ENCODE peak calls at places on chromosomes 13 and 19, in seven cellular contexts. C is substantia nigra; Y is cardiac fibroblast; N is activated naive CD8-positive, alpha-beta T cell treated with anti-CD3 and anti-CD28 coated beads, Interleukin-2, amount 50 U/mL, for 24 hours; M is effector CD4-positive, alpha-beta T cell; S is tibial artery; J is stimulated activated CD4-positive, alpha-beta T cell treated with anti-CD3 and anti-CD28 coated beads, Interleukin-2, amount 100 ng/mL, for 24 hours. L is an unnamed sample.

GRCh38 chr19:30276312-30276884 is 95.8 kb upstream of the ZNF536 start:
- DNase-seq in C (no peak), S (no peak), Y (no peak), J (no peak), N (no peak), M (no peak), L (no peak)

GRCh38 chr19:17473041-17473440 is 2.7 kb downstream of the SLC27A1 start:
- DNase-seq in J (no peak), M (no peak), C (no peak), N (no peak), Y (peak; percentile 77), S (no peak), L (peak; percentile 75)

GRCh38 chr19:46609511-46610412 is 8.6 kb downstream of the CALM3 start:
- DNase-seq in J (no peak), N (no peak), M (no peak), S (no peak), C (no peak), Y (no peak), L (no peak)

GRCh38 chr13:93460005-93460404 is 233.4 kb downstream of the GPC6 start:
- DNase-seq in N (no peak), Y (no peak), S (no peak), J (no peak), C (no peak), M (no peak), L (no peak)

GRCh38 chr19:6464070-6464873 is at the start of gene CRB3:
- DNase-seq in Y (no peak), C (no peak), M (peak; percentile 36), S (no peak), N (peak; percentile 29), J (peak; percentile 42), L (no peak)

GRCh38 chr13:91369432-91369831 is 21.9 kb downstream of the MIR17HG start:
- DNase-seq in M (no peak), Y (peak; percentile 75), C (no peak), J (peak; percentile 50), N (peak; percentile 58), S (no peak), L (peak; percentile 60)

GRCh38 chr19:43782689-43783231 is 2.0 kb upstream of the KCNN4 start:
- DNase-seq in S (no peak), Y (no peak), J (no peak), C (no peak), M (no peak), N (peak; percentile 33), L (no peak)

GRCh38 chr19:15299568-15300409 is 32.5 kb downstream of the BRD4 start:
- DNase-seq in C (no peak), S (no peak), N (no peak), Y (peak; percentile 68), J (no peak), M (no peak), L (peak; percentile 46)

GRCh38 chr19:55580628-55581144 is at the start of gene ZNF579:
- DNase-seq in N (peak; percentile 88), C (peak; percentile 90), J (peak; percentile 87), M (peak; percentile 59), Y (peak; percentile 93), S (peak; percentile 80), L (peak; percentile 86)

GRCh38 chr19:35048911-35049411 is 7.4 kb downstream of the HPN start:
- DNase-seq in C (peak; percentile 85), N (no peak), M (no peak), S (no peak), Y (no peak), J (no peak), L (no peak)

GRCh38 chr13:93270769-93271753 is 44.5 kb downstream of the GPC6 start:
- DNase-seq in N (no peak), J (no peak), Y (no peak), S (no peak), M (no peak), C (no peak), L (no peak)

GRCh38 chr13:24338721-24339120 is 29.3 kb downstream of the C1QTNF9 start:
- DNase-seq in M (no peak), C (no peak), J (no peak), N (no peak), S (no peak), Y (no peak), L (no peak)

L was measured in brain microvascular endothelial cell.